ENCODE peak calls at places on chromosome 12, in four cellular contexts. L is GM23248, T is PC-3, P is SK-N-SH. W is an unnamed sample.

GRCh38 chr12:21940972-21941521 is at the start of gene ABCC9:
- DNase-seq in T (no peak), P (peak), L (peak), W (peak)

GRCh38 chr12:7935773-7936581 is at the start of gene SLC2A3:
- DNase-seq in L (peak), T (no peak), P (peak), W (peak)

GRCh38 chr12:96889273-96889933 is 17.7 kb upstream of the NEDD1 start:
- DNase-seq in P (no peak), L (peak), T (peak), W (peak)

GRCh38 chr12:22876262-22876661 is 251.3 kb downstream of the ETNK1 start:
- DNase-seq in P (no peak), T (no peak), L (no peak), W (no peak)

GRCh38 chr12:124498178-124498869 is 69.1 kb downstream of the NCOR2 start:
- DNase-seq in P (no peak), T (no peak), L (peak), W (peak)

GRCh38 chr12:79844693-79845092 is 90.2 kb downstream of the PPP1R12A start:
- DNase-seq in P (no peak), T (peak), L (peak), W (peak)

GRCh38 chr12:93300611-93301021 is 77.1 kb upstream of the NUDT4 start:
- DNase-seq in P (peak), T (no peak), L (no peak), W (no peak)

GRCh38 chr12:12883369-12884001 is 7.9 kb upstream of the GPRC5A start:
- DNase-seq in T (peak), L (peak), P (no peak), W (peak)

GRCh38 chr12:9687228-9687627 is 17.7 kb downstream of the CLEC2D start:
- DNase-seq in T (peak), P (no peak), L (no peak), W (peak)

GRCh38 chr12:39103552-39104165 is 198.3 kb upstream of the CPNE8 start:
- DNase-seq in T (peak), L (peak), P (peak), W (peak)

GRCh38 chr12:78494911-78495310 is 369.7 kb upstream of the SYT1 start:
- DNase-seq in T (no peak), L (peak), P (no peak), W (peak)

GRCh38 chr12:12016284-12017100 is 54.2 kb upstream of the BCL2L14 start:
- DNase-seq in P (no peak), L (peak), T (no peak), W (peak)

GRCh38 chr12:14613718-14614117 is 46.0 kb upstream of the PLBD1 start:
- DNase-seq in T (no peak), P (no peak), L (no peak), W (no peak)

GRCh38 chr12:128387811-128388422 is 120.9 kb downstream of the TMEM132C start:
- DNase-seq in L (no peak), P (peak), T (peak), W (no peak)

GRCh38 chr12:43847427-43847826 is 11.5 kb downstream of the TMEM117 start:
- DNase-seq in T (peak), L (peak), P (no peak), W (peak)

GRCh38 chr12:56087220-56087619 is 7.3 kb downstream of the ERBB3 start:
- DNase-seq in L (peak), P (no peak), T (peak), W (no peak)

GRCh38 chr12:50505386-50505827 is 622 bp downstream of the DIP2B start:
- DNase-seq in P (peak), L (peak), T (peak), W (no peak)

GRCh38 chr12:125330645-125331341 is 265.6 kb downstream of the AACS start:
- DNase-seq in L (peak), T (peak), P (peak), W (peak)

GRCh38 chr12:44750468-44750867 is 125.6 kb downstream of the NELL2 start:
- DNase-seq in L (no peak), T (no peak), P (no peak), W (no peak)

GRCh38 chr12:10214131-10214876 is 1.6 kb downstream of the GABARAPL1 start:
- DNase-seq in T (peak), L (peak), P (no peak), W (peak)

GRCh38 chr12:69639400-69640016 is 28.8 kb upstream of the LRRC10 start:
- DNase-seq in T (peak), L (peak), P (peak), W (peak)

GRCh38 chr12:95959107-95959506 is 16.0 kb downstream of the AMDHD1 start:
- DNase-seq in P (peak), L (peak), T (peak), W (no peak)

GRCh38 chr12:51388826-51389225 is 2.4 kb downstream of the GALNT6 start:
- DNase-seq in L (no peak), T (no peak), P (no peak), W (no peak)

GRCh38 chr12:62210422-62210821 is 49.8 kb upstream of the USP15 start:
- DNase-seq in T (peak), L (peak), P (peak), W (peak)

GRCh38 chr12:125533434-125534029 is 468.3 kb downstream of the AACS start:
- DNase-seq in T (peak), L (peak), P (peak), W (no peak)

GRCh38 chr12:106084048-106084671 is 54.6 kb downstream of the NUAK1 start:
- DNase-seq in T (peak), P (no peak), L (peak), W (peak)

GRCh38 chr12:118980407-118981014 is 830 bp upstream of the SRRM4 start:
- DNase-seq in P (peak), T (no peak), L (no peak), W (no peak)

GRCh38 chr12:70288817-70289216 is 45.6 kb downstream of the CNOT2 start:
- DNase-seq in L (no peak), P (no peak), T (no peak), W (no peak)

GRCh38 chr12:118061876-118062791 is 1.2 kb upstream of the WSB2 start:
- DNase-seq in P (peak), L (peak), T (peak), W (peak)

GRCh38 chr12:41437578-41437977 is 249.5 kb downstream of the PDZRN4 start:
- DNase-seq in L (peak), T (no peak), P (no peak), W (no peak)
- H3K4me2 ChIP-seq in L (no peak), T (no peak), P (no peak), W (no peak)

GRCh38 chr12:59164226-59164625 is 243.9 kb upstream of the LRIG3 start:
- DNase-seq in P (no peak), T (no peak), L (no peak), W (peak)
- H3K4me2 ChIP-seq in P (no peak), T (no peak), L (peak), W (no peak)

DNA sequence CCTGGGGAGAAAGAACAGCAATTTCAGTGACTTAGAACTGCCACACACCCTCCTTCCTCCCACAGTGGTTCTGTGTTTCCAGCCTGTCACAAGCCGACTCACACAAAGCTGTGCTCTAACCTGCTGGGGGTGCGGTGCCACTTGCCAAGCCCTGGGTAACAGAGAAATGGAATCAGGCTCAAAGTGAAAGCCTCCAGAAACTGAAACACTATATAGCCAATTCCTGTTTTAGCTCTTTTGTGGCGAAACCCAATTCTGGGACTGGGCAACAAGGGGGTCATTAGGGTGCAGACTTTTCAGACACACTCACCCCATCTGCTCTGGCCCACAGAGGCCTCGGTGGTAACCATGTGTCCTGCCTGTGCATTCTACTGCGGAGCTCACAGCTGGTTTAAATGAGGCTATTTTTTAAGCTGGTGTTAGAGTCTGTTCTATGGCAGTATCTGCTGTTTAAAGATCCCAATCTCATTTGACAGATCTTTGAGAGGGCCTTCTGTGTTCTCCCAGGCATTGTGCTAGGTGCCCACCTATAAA is 15.2 kb upstream of the ACTR6 start:
- DNase-seq in L (peak), P (peak), T (no peak), W (no peak)
- H3K4me2 ChIP-seq in L (peak), P (no peak), T (no peak), W (no peak)

GRCh38 chr12:115975411-115975810 is 302.1 kb downstream of the MED13L start:
- DNase-seq in L (no peak), T (no peak), P (no peak), W (no peak)
- H3K4me2 ChIP-seq in L (no peak), T (no peak), P (no peak), W (no peak)

GRCh38 chr12:65122661-65123060 is 1.6 kb upstream of the WIF1 start:
- DNase-seq in P (no peak), T (peak), L (no peak), W (no peak)

GRCh38 chr12:65119063-65119462 is 2.0 kb downstream of the WIF1 start:
- DNase-seq in L (no peak), P (no peak), T (no peak), W (no peak)

GRCh38 chr12:65121049-65121955 is at the start of gene WIF1:
- DNase-seq in P (peak), T (peak), L (peak), W (no peak)

GRCh38 chr12:65123435-65124063 is 2.4 kb upstream of the WIF1 start:
- DNase-seq in L (peak), T (peak), P (peak), W (no peak)

DNA sequence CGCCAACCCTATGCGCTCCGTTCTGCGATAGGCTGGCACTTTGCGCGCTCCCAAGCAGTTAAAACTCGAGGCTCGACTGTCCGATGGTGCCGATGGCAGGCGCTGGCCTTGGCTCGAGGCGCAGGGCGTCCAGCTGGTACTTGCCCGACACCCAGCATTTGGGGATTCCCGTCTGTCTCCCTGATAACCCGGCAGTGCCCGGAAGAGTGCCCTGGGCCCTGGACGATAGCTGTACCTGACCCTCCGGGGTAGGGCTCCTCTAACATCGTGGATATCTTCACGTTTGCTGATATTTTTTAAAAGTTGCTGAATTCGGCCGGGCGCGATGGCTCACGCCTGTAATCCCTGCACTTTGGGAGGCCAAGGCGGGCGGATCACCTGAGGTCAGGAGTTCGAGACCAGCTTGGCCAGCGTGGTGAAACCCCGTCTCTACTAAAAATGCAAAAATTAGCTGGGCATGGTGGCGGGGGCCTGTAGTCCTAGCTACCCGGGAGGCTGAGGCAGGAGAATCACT is 908 bp upstream of the WIF1 start:
- DNase-seq in L (no peak), P (no peak), T (no peak), W (no peak)
- H3K4me2 ChIP-seq in L (no peak), P (no peak), T (no peak), W (no peak)

GRCh38 chr12:1250641-1251040 is 259.6 kb downstream of the ERC1 start:
- DNase-seq in L (no peak), P (peak), T (no peak), W (peak)

GRCh38 chr12:1246637-1247036 is 255.6 kb downstream of the ERC1 start:
- DNase-seq in L (no peak), P (no peak), T (no peak), W (no peak)
- H3K4me2 ChIP-seq in L (no peak), P (no peak), T (no peak), W (no peak)

DNA sequence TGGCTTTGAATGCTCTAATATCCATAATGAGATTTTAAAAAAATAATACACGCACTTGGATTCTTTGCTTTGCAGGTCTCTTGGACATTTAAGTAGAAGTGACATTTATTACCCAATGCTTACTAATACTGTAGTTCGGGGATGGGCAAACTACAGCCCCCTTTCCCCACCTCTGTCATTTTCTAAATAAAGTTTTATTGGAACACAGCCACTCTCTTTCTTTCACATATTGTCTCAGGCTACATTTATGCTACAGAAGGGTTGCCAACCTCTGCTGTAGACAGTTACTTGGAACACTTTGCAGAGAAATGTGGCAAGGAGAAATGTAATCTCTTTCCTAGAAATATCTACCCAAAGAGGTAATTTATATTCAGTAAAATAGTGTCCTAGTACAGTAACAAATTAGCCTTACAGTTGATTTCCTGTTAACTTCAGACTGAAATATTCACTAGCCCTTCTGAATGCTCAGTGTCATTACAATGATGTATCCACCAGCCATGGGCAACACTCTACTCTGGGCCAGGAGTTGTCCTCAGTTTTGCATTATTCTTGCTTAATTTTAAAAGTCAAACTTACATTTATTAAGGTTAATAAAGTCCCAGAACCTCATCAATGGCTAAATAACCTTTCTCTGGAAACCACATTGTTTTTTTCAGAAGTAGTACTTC is 269.5 kb upstream of the AMIGO2 start:
- DNase-seq in L (no peak), P (no peak), T (no peak), W (peak)
- H3K4me2 ChIP-seq in L (peak), P (no peak), T (no peak), W (no peak)

DNA sequence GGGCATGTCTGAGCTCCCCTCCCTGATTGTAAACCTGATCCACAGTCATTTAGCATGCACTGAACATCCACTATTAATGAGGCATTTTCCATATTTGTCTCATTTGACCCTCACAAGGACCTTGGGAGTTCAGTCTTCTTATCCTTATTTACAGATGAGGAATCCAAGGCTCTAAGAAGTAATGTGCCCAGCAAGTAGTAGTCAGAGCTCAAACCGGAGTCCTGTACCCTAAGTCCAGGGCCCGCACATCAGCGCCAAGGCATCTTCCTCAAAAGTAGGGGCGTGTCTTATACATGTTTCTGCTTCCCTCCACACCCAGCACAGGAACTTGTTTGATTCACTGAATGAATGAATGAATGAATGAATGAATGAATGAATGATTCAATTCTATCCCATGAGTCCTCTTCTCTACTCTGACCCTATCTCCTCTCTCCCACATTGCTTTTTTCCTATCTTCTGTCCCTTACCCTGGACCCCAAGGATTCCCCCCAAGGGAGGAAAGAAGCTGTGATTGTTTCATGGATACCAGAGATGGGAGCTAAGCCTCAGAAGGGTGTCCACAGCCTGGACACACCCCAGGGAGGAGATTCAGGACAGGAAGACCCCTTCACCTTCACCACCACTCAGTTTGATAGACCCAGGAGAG is 21.8 kb upstream of the KRT8 start:
- DNase-seq in L (peak), P (no peak), T (no peak), W (no peak)
- H3K4me2 ChIP-seq in L (peak), P (peak), T (peak), W (peak)

DNA sequence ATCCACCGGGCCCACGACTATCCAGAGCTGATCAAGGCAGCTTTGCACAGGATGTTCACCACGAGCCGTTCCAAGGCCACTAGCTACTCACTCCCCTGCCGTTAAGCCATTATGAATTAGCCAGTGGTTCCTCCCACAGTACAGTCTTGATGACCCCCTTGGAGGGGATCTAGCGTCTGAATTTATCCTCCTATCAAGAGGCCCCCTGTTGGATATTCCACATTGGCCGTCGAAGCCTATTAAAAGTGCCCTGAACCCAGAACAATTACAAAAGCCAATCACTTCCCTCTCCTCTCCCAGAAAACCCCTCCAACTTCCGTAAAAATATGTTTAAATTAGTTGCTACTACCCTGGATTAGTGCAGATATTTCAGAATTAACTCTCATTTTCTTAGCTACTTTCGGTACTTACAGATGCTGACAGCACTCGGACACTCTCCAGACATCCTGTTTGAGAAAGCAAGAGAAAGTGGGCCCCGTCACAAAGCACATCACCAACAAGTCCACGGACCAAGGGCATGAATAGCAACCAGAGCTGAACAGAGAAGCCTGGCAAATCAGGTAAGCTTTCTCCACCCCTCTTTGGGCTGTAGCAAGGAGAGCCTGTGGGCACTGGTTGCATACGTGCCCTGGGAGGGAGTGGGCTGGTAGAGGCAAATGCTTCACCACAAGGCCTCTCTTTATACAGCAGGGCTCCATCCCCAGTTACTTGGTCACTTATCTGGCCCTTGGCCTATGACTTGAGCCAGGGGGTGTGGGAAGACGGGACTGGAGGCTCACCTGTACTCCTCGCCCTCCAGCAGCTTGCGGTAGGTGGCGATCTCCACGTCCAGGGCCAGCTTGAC is 5.3 kb downstream of the KRT3 start:
- DNase-seq in L (no peak), T (no peak), P (no peak), W (no peak)
- H3K4me2 ChIP-seq in L (no peak), T (no peak), P (no peak), W (peak)

GRCh38 chr12:3869448-3869847 is 3.8 kb downstream of the PARP11 start:
- DNase-seq in L (no peak), T (no peak), P (no peak), W (no peak)
- H3K4me2 ChIP-seq in L (no peak), T (no peak), P (no peak), W (no peak)

W was measured in astrocyte.